ENCODE peak calls at places on chromosomes 6 and 20, in ten cellular contexts. One of them, this sample, is unnamed.

GRCh38 chr20:17227199-17227535 is 327 bp downstream of the PCSK2 start:
- DNase-seq in COLO829: no peak
- DNase-seq in RCC 7860: no peak
- DNase-seq in kidney tubule cell: no peak
- DNase-seq in fibroblast of the aortic adventitia: no peak
- DNase-seq in foreskin fibroblast: no peak
- DNase-seq in GM03348: no peak
- DNase-seq in stimulated activated CD4-positive, alpha-beta T cell treated with anti-CD3 and anti-CD28 coated beads, Interleukin-4, amount 100 ng/mL, for 48 hours: no peak
- DNase-seq in NCI-H345: peak
- DNase-seq in naive B cell: no peak
- DNase-seq in this sample: no peak

GRCh38 chr6:15501806-15502450 is 160.9 kb downstream of the DTNBP1 start:
- DNase-seq in stimulated activated CD4-positive, alpha-beta T cell treated with anti-CD3 and anti-CD28 coated beads, Interleukin-4, amount 100 ng/mL, for 48 hours: no peak
- DNase-seq in fibroblast of the aortic adventitia: peak
- DNase-seq in naive B cell: no peak
- DNase-seq in GM03348: peak
- DNase-seq in kidney tubule cell: peak
- DNase-seq in RCC 7860: no peak
- DNase-seq in foreskin fibroblast: no peak
- DNase-seq in COLO829: no peak
- DNase-seq in NCI-H345: no peak
- DNase-seq in this sample: no peak

GRCh38 chr6:20038805-20039204 is 173.5 kb downstream of the MBOAT1 start:
- DNase-seq in RCC 7860: no peak
- DNase-seq in kidney tubule cell: peak
- DNase-seq in COLO829: peak
- DNase-seq in stimulated activated CD4-positive, alpha-beta T cell treated with anti-CD3 and anti-CD28 coated beads, Interleukin-4, amount 100 ng/mL, for 48 hours: no peak
- DNase-seq in foreskin fibroblast: peak
- DNase-seq in GM03348: no peak
- DNase-seq in fibroblast of the aortic adventitia: no peak
- DNase-seq in naive B cell: no peak
- DNase-seq in NCI-H345: no peak
- DNase-seq in this sample: no peak

GRCh38 chr6:79269877-79270276 is 35.4 kb upstream of the HMGN3 start:
- DNase-seq in NCI-H345: no peak
- DNase-seq in fibroblast of the aortic adventitia: peak
- DNase-seq in GM03348: peak
- DNase-seq in naive B cell: no peak
- DNase-seq in foreskin fibroblast: peak
- DNase-seq in RCC 7860: no peak
- DNase-seq in stimulated activated CD4-positive, alpha-beta T cell treated with anti-CD3 and anti-CD28 coated beads, Interleukin-4, amount 100 ng/mL, for 48 hours: no peak
- DNase-seq in COLO829: peak
- DNase-seq in kidney tubule cell: peak
- DNase-seq in this sample: peak

GRCh38 chr6:168355716-168356522 is 36.3 kb upstream of the DACT2 start:
- DNase-seq in foreskin fibroblast: no peak
- DNase-seq in kidney tubule cell: peak
- DNase-seq in fibroblast of the aortic adventitia: peak
- DNase-seq in naive B cell: no peak
- DNase-seq in NCI-H345: peak
- DNase-seq in stimulated activated CD4-positive, alpha-beta T cell treated with anti-CD3 and anti-CD28 coated beads, Interleukin-4, amount 100 ng/mL, for 48 hours: peak
- DNase-seq in GM03348: peak
- DNase-seq in RCC 7860: no peak
- DNase-seq in COLO829: peak
- DNase-seq in this sample: peak

GRCh38 chr6:29831776-29832175 is 4.2 kb downstream of the HLA-G start:
- DNase-seq in COLO829: no peak
- DNase-seq in fibroblast of the aortic adventitia: no peak
- DNase-seq in GM03348: no peak
- DNase-seq in RCC 7860: no peak
- DNase-seq in kidney tubule cell: no peak
- DNase-seq in NCI-H345: no peak
- DNase-seq in foreskin fibroblast: no peak
- DNase-seq in naive B cell: no peak
- DNase-seq in stimulated activated CD4-positive, alpha-beta T cell treated with anti-CD3 and anti-CD28 coated beads, Interleukin-4, amount 100 ng/mL, for 48 hours: no peak
- DNase-seq in this sample: no peak

GRCh38 chr6:38012573-38012972 is 193.0 kb downstream of the ZFAND3 start:
- DNase-seq in COLO829: no peak
- DNase-seq in kidney tubule cell: peak
- DNase-seq in NCI-H345: no peak
- DNase-seq in naive B cell: peak
- DNase-seq in foreskin fibroblast: peak
- DNase-seq in fibroblast of the aortic adventitia: peak
- DNase-seq in stimulated activated CD4-positive, alpha-beta T cell treated with anti-CD3 and anti-CD28 coated beads, Interleukin-4, amount 100 ng/mL, for 48 hours: no peak
- DNase-seq in GM03348: peak
- DNase-seq in RCC 7860: peak
- DNase-seq in this sample: no peak

GRCh38 chr20:38830356-38830755 is 24.9 kb downstream of the PPP1R16B start:
- DNase-seq in naive B cell: no peak
- DNase-seq in RCC 7860: no peak
- DNase-seq in kidney tubule cell: no peak
- DNase-seq in fibroblast of the aortic adventitia: no peak
- DNase-seq in stimulated activated CD4-positive, alpha-beta T cell treated with anti-CD3 and anti-CD28 coated beads, Interleukin-4, amount 100 ng/mL, for 48 hours: no peak
- DNase-seq in GM03348: no peak
- DNase-seq in COLO829: no peak
- DNase-seq in NCI-H345: no peak
- DNase-seq in foreskin fibroblast: no peak
- DNase-seq in this sample: no peak

GRCh38 chr6:21468487-21468886 is 125.1 kb upstream of the SOX4 start:
- DNase-seq in naive B cell: no peak
- DNase-seq in RCC 7860: no peak
- DNase-seq in stimulated activated CD4-positive, alpha-beta T cell treated with anti-CD3 and anti-CD28 coated beads, Interleukin-4, amount 100 ng/mL, for 48 hours: no peak
- DNase-seq in NCI-H345: no peak
- DNase-seq in foreskin fibroblast: no peak
- DNase-seq in fibroblast of the aortic adventitia: no peak
- DNase-seq in GM03348: no peak
- DNase-seq in kidney tubule cell: no peak
- DNase-seq in COLO829: no peak
- DNase-seq in this sample: no peak

GRCh38 chr6:27205375-27206278 is 41.9 kb upstream of the PRSS16 start:
- DNase-seq in foreskin fibroblast: no peak
- DNase-seq in NCI-H345: no peak
- DNase-seq in COLO829: no peak
- DNase-seq in RCC 7860: no peak
- DNase-seq in GM03348: no peak
- DNase-seq in naive B cell: no peak
- DNase-seq in kidney tubule cell: peak
- DNase-seq in fibroblast of the aortic adventitia: no peak
- DNase-seq in stimulated activated CD4-positive, alpha-beta T cell treated with anti-CD3 and anti-CD28 coated beads, Interleukin-4, amount 100 ng/mL, for 48 hours: peak
- DNase-seq in this sample: peak

GRCh38 chr20:57434390-57434700 is 43.1 kb downstream of the RBM38 start:
- DNase-seq in fibroblast of the aortic adventitia: no peak
- DNase-seq in naive B cell: no peak
- DNase-seq in NCI-H345: no peak
- DNase-seq in GM03348: no peak
- DNase-seq in stimulated activated CD4-positive, alpha-beta T cell treated with anti-CD3 and anti-CD28 coated beads, Interleukin-4, amount 100 ng/mL, for 48 hours: no peak
- DNase-seq in RCC 7860: no peak
- DNase-seq in kidney tubule cell: no peak
- DNase-seq in COLO829: no peak
- DNase-seq in foreskin fibroblast: no peak
- DNase-seq in this sample: no peak

GRCh38 chr6:168724033-168724432 is 283.0 kb downstream of the SMOC2 start:
- DNase-seq in stimulated activated CD4-positive, alpha-beta T cell treated with anti-CD3 and anti-CD28 coated beads, Interleukin-4, amount 100 ng/mL, for 48 hours: no peak
- DNase-seq in foreskin fibroblast: no peak
- DNase-seq in GM03348: no peak
- DNase-seq in COLO829: no peak
- DNase-seq in NCI-H345: no peak
- DNase-seq in fibroblast of the aortic adventitia: no peak
- DNase-seq in RCC 7860: no peak
- DNase-seq in kidney tubule cell: no peak
- DNase-seq in naive B cell: no peak
- DNase-seq in this sample: no peak

This sample was measured in foreskin melanocyte.